ENCODE peak calls at places on chromosomes 11 and 22, in eight cellular contexts. J is RWPE2, Z is HCT116, W is IMR-90, N is astrocyte of the spinal cord, M is fibroblast of lung, I is body of pancreas, V is upper lobe of right lung. R is an unnamed sample.

GRCh38 chr11:31689559-31689958 is 121.6 kb downstream of the PAX6 start:
- DNase-seq in W (no peak), J (no peak), Z (no peak), V (no peak), N (no peak), I (no peak), M (no peak), R (no peak)

GRCh38 chr11:92643827-92644226 is 325.6 kb upstream of the MTNR1B start:
- DNase-seq in W (no peak), J (no peak), Z (no peak), I (no peak), V (no peak), N (no peak), M (no peak), R (no peak)

GRCh38 chr11:44568358-44568705 is 2.9 kb downstream of the CD82 start:
- DNase-seq in V (no peak), W (no peak), I (no peak), Z (no peak), J (peak), N (no peak), M (no peak), R (no peak)

GRCh38 chr11:69567951-69568808 is 72.8 kb upstream of the CCND1 start:
- DNase-seq in N (no peak), I (no peak), M (no peak), Z (no peak), J (no peak), W (peak), V (no peak), R (peak)

GRCh38 chr11:107683807-107684206 is 28.0 kb downstream of the SLN start:
- DNase-seq in J (no peak), Z (peak), N (no peak), I (no peak), W (no peak), M (no peak), V (no peak), R (peak)

GRCh38 chr11:83641511-83641910 is 355.3 kb upstream of the CCDC90B start:
- DNase-seq in W (peak), N (no peak), Z (no peak), V (no peak), I (no peak), M (peak), J (no peak), R (peak)

GRCh38 chr22:25083414-25084166 is 116.1 kb upstream of the CRYBB3 start:
- DNase-seq in N (no peak), W (no peak), M (no peak), Z (no peak), I (peak), V (no peak), J (no peak), R (no peak)

GRCh38 chr22:23269441-23270211 is 89.3 kb downstream of the BCR start:
- DNase-seq in J (no peak), Z (no peak), M (no peak), V (no peak), N (no peak), W (no peak), I (no peak), R (no peak)

GRCh38 chr11:16191852-16192240 is 164.5 kb downstream of the SOX6 start:
- DNase-seq in M (no peak), Z (no peak), V (no peak), I (no peak), J (no peak), W (no peak), N (no peak), R (no peak)

GRCh38 chr11:72676874-72677341 is 2.7 kb upstream of the PDE2A start:
- DNase-seq in W (peak), J (no peak), I (peak), N (peak), Z (no peak), V (peak), M (peak), R (peak)

GRCh38 chr11:132228756-132229325 is 858.4 kb downstream of the NTM start:
- DNase-seq in Z (no peak), N (peak), M (no peak), I (no peak), J (no peak), W (peak), V (no peak), R (no peak)

GRCh38 chr22:49999063-49999900 is 13.3 kb downstream of the IL17REL start:
- DNase-seq in J (no peak), I (peak), W (no peak), M (no peak), Z (no peak), N (no peak), V (peak), R (no peak)

GRCh38 chr11:1510928-1511327 is 24.3 kb upstream of the MOB2 start:
- DNase-seq in M (no peak), W (no peak), V (no peak), J (peak), N (no peak), I (no peak), Z (no peak), R (no peak)

GRCh38 chr11:27254744-27255446 is 108.1 kb downstream of the CCDC34 start:
- DNase-seq in J (no peak), V (no peak), M (peak), N (peak), I (no peak), W (peak), Z (no peak), R (peak)

GRCh38 chr11:69211540-69212120 is 55.9 kb downstream of the SMIM38 start:
- DNase-seq in M (no peak), I (no peak), J (peak), Z (no peak), N (peak), V (no peak), W (no peak), R (no peak)

GRCh38 chr22:38874529-38875222 is 2.7 kb upstream of the CBX6 start:
- DNase-seq in V (no peak), M (no peak), I (no peak), J (no peak), W (no peak), Z (no peak), N (no peak), R (no peak)

GRCh38 chr11:8389034-8389996 is 125.6 kb upstream of the LMO1 start:
- DNase-seq in Z (no peak), W (no peak), J (no peak), V (peak), N (peak), I (peak), M (peak), R (no peak)

GRCh38 chr22:29216873-29217666 is 11.4 kb downstream of the EMID1 start:
- DNase-seq in I (peak), N (no peak), J (peak), W (peak), M (no peak), V (no peak), Z (no peak), R (peak)

GRCh38 chr11:61917357-61918109 is at the start of gene RAB3IL1:
- DNase-seq in N (no peak), I (peak), J (no peak), Z (no peak), V (peak), M (peak), W (no peak), R (peak)
- H3K4me3 ChIP-seq in N (peak), I (no peak), J (peak), Z (peak), V (peak), M (peak), W (peak), R (peak)

DNA sequence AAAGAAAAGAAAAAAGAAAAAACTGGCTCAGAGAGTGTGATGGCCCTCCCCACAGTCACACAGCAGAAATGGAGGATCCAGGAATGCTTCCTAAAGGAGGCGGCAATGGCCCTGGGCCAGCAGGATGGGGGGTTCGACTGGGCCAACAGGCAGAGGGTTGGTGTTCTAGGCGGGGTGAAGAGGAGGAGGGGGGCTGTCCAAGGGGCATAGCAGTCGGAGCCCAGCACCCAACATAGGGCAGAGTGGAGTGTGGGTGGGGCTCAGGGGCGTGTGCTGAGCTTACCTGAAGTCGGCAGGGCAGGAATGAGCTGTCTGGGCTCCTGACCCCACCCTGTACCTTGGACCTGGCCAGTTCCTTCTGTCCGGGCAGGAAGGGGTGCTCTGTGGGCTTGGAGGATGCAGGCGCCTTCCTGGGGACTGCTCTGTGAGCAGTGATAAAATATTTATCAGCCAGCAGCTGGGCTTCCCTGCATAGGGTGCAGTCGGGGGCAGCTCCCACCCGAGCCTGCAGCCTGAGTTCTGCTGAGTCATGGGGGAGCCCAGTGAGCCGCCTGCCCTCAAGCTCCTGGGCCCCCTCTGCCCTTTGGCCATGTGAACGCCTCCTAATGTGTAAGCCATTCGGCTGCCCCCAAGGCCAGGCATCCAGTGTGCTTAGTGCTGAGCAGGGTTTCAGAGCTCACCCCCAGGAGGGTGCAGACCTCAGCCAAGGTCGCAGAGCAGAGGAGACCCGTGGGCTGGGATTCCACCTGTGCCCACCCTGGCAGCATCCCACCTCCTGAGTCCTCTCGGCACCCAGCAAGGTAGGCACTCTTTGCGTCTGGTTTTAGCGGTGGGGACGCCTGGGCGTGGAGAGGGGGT is 25.3 kb upstream of the PRR5 start:
- DNase-seq in Z (no peak), J (no peak), I (no peak), W (peak), M (no peak), N (no peak), V (no peak), R (no peak)
- H3K4me3 ChIP-seq in Z (no peak), J (no peak), I (no peak), W (no peak), M (no peak), N (no peak), V (no peak), R (no peak)

GRCh38 chr11:129374993-129375721 is 491 bp upstream of the BARX2 start:
- DNase-seq in I (peak), W (no peak), J (no peak), Z (no peak), M (peak), N (peak), V (peak), R (no peak)
- H3K4me3 ChIP-seq in I (peak), W (no peak), J (peak), Z (peak), M (no peak), N (no peak), V (peak), R (no peak)

DNA sequence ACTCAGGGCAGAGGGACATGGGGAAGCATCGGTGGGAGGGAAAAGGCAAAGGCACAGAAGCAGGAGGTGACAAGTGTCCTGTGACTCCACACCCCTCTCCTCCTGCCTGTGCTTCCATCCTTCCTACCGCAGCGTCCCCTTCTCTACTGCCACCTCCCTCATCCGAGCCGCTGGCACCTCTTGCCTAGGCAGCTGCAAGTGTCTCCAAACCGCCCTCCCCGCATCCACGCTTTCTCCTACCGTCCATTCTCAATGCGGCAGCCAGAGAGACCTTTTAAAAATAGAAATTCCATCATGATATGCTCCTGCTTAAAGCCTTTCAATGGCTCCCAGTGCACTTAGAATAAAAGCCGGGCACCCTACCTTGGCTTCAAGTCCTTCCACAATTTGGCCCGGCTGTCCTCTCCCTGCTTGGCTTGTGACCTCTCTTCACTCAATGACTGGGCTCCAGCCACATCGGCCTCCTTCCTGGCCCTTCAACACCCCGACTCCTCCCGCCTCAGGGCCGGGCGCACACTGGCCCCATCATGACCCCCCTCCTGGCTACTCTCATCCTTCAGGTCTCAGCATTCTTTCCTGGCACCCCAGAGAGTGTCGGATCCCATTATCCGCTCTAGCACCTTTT is 16.5 kb downstream of the LRRC10B start:
- DNase-seq in N (no peak), W (no peak), I (no peak), M (no peak), V (no peak), Z (no peak), J (no peak), R (no peak)
- H3K4me3 ChIP-seq in N (no peak), W (no peak), I (no peak), M (no peak), V (no peak), Z (no peak), J (no peak), R (no peak)

GRCh38 chr11:18315893-18316292 is 6.0 kb downstream of the HPS5 start:
- DNase-seq in I (no peak), J (no peak), V (no peak), N (no peak), W (no peak), Z (no peak), M (no peak), R (no peak)

GRCh38 chr11:18322818-18323570 is 627 bp downstream of the GTF2H1 start:
- DNase-seq in V (no peak), M (no peak), J (no peak), Z (no peak), W (no peak), N (no peak), I (no peak), R (no peak)

GRCh38 chr11:18321622-18321990 is 334 bp downstream of the HPS5 start:
- DNase-seq in V (no peak), Z (no peak), M (no peak), N (no peak), J (no peak), W (no peak), I (no peak), R (no peak)

GRCh38 chr11:18321991-18322711 is at the start of the genes GTF2H1 and HPS5:
- DNase-seq in N (peak), V (peak), I (peak), W (peak), J (peak), Z (peak), M (peak), R (peak)

DNA sequence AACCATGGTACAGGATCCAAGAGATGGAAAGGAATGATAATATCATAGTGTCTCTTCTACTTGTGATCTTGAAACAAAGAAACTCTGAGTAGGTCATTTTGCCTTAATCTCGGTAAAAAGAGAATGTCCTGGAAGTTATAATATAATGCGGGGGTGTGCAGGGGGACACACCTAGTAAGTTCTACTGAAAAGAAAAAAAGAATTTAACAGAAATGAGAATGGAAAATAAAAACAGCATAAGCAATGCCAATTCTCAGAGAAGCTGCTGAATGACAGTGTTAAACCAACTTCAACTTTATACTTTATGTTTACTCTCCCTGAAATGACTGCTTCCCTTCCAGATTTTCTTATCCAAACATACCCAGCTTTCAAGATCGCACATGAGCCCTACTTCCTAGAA is 2.0 kb downstream of the HPS5 start:
- DNase-seq in M (no peak), W (no peak), Z (no peak), V (no peak), J (no peak), I (no peak), N (no peak), R (no peak)
- H3K4me3 ChIP-seq in M (no peak), W (no peak), Z (no peak), V (peak), J (no peak), I (no peak), N (no peak), R (no peak)

DNA sequence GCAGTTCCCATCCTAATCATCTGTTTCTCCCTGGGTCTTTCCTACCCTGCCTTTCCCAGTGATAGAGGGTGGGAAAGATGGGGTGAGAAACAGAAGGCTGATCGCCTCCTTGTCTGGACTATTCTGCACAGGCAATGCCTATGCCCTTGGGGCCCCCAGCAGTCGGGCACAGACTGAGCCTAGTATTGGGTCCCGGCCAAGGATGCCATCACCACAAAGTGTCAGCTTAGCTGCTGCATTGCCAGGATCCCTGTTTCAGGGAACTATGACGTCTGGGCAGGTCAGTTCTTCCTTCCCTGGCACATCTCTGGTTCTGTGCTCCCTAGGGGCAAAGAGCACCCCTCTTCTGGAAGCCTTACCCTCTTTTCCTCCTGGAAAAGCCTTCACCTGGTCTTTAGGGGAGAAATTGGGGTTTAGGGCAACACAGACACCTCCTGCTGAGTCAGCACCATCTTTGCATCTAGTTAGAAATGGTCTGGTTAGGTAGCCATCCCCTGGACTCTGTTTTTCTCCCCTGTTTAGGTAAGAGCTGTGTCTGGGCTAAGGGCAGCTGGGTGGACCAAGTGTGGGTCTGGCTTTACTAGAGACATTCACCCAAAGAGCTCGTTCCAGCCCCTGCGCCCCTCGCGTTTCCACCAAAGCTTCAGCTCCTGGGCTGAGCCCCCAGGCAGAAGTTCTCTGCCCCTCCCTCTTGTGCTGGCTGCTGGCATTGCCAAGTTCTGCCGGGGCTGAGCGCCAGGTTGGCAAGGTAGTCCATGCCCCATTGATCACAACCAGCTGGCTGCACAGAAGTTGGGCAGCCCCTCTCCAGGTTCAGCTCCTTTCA is 2.0 kb downstream of the ADAMTS8 start:
- DNase-seq in N (no peak), Z (no peak), W (no peak), V (no peak), I (peak), J (no peak), M (no peak), R (no peak)
- H3K4me3 ChIP-seq in N (no peak), Z (no peak), W (peak), V (peak), I (no peak), J (no peak), M (no peak), R (no peak)

DNA sequence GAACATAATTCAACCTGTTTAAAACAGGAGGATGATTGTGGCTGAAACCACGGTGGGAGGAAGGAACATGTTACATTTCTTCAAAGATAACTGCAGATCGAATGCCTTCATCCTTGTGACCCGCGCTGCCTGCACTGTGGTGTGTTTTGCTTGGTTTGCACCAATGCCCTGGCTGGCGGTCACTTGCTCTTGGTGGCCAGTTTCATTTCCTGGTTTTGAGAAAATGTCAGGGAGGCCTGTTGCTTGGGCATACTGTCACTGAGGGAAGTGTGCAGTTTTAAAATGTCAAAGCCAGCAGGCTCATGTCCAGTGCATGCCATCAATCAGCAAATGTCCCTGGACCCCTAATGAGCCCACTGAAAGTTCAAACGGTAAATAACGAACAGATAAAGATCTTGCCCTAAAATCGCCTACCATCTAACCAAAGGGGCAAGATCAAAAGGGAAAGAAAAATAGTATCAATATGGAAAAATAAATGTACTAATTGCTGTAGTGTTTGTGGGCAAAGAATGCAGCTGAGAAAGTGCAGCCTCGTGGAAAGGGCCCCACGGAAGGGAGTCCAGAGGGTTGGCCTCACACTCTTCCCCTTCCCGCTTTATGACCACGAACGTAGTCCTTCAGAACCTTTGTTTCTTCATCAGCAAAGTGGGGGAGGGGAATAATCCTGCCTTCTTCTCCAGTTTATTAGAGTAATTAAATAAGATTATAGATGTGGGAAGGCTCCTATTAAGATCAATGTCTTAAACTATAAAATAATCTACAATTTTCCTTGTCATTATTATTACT is 40.8 kb downstream of the FLI1 start:
- DNase-seq in Z (no peak), M (no peak), J (no peak), W (no peak), I (no peak), V (peak), N (no peak), R (no peak)
- H3K4me3 ChIP-seq in Z (no peak), M (no peak), J (no peak), W (no peak), I (no peak), V (no peak), N (no peak), R (no peak)

DNA sequence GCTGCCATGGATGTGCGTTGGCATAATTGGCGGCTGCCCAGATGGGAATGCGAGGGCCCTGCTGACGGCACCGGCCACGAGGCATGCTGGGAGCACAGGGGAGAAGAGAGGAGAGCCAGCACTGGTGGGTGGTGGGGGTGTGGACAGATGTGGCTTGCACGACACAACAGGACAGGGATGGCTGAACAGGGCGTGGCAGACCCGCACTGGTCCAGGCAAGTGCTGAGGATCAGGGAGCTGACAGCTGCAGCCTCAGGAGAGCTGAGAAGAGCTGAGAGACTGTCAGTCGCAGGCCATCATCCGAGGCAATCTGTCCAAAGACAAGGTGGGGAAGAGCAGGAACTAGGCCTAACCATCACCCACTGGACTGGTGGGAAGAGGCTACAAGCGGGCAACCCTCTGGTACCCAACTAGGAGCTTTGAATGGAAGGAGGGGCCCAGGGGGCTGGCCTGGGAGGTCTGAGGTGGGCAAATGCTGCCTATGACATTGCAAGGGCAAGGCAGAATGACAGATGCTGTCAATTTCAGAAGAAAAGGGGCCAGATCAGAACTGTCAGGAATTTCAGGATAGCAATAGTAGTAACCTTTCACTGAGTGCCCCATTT is 2.4 kb downstream of the GNB1L start:
- DNase-seq in M (no peak), N (no peak), W (no peak), Z (no peak), J (peak), V (no peak), I (no peak), R (no peak)
- H3K4me3 ChIP-seq in M (peak), N (no peak), W (no peak), Z (no peak), J (no peak), V (no peak), I (no peak), R (no peak)

GRCh38 chr11:416757-417621 is 2.2 kb upstream of the SIGIRR start:
- DNase-seq in Z (no peak), N (no peak), V (peak), M (no peak), J (no peak), I (peak), W (no peak), R (peak)
- H3K4me3 ChIP-seq in Z (peak), N (peak), V (peak), M (no peak), J (peak), I (peak), W (peak), R (peak)

R was measured in fibroblast of pulmonary artery.